ENCODE peak calls at places on chromosomes 6 and 20, in ten cellular contexts. S is stimulated activated CD4-positive, alpha-beta T cell treated with anti-CD3 and anti-CD28 coated beads, Interleukin-4, amount 100 ng/mL, for 24 hours; K is effector CD4-positive, alpha-beta T cell; H is transverse colon; P is activated naive CD4-positive, alpha-beta T cell treated with anti-CD3 and anti-CD28 coated beads, Interleukin-2, amount 10 ng/mL, durations not matched to agents 7 days and 5 days; R is neuronal stem cell; Q is GM23338; A is AG09309; O is posterior cingulate gyrus; T is NCI-H2081. X is an unnamed sample.

GRCh38 chr6:124164363-124164762 is 360.7 kb downstream of the NKAIN2 start:
- DNase-seq in S (no peak), K (no peak), H (no peak), P (no peak), R (no peak), Q (no peak), A (no peak), O (no peak), T (no peak), X (no peak)

GRCh38 chr6:130679684-130680083 is 147.5 kb upstream of the SMLR1 start:
- DNase-seq in S (no peak), K (no peak), H (no peak), P (no peak), R (no peak), Q (no peak), A (no peak), O (no peak), T (no peak), X (no peak)

GRCh38 chr20:15528386-15529111 is 1044.7 kb downstream of the KIF16B start:
- DNase-seq in S (no peak), K (no peak), H (no peak), P (no peak), R (no peak), Q (no peak), A (no peak), O (no peak), T (no peak), X (no peak)

GRCh38 chr20:48597521-48598302 is 230.1 kb downstream of the PREX1 start:
- DNase-seq in S (no peak), K (no peak), H (peak), P (peak), R (no peak), Q (no peak), A (no peak), O (no peak), T (no peak), X (no peak)

GRCh38 chr20:50283922-50284810 is 93.5 kb downstream of the CEBPB start:
- DNase-seq in S (peak), K (no peak), H (peak), P (no peak), R (no peak), Q (no peak), A (no peak), O (no peak), T (no peak), X (no peak)

GRCh38 chr6:138431276-138432062 is 27.4 kb downstream of the HEBP2 start:
- DNase-seq in S (no peak), K (no peak), H (no peak), P (no peak), R (no peak), Q (no peak), A (no peak), O (no peak), T (no peak), X (no peak)

GRCh38 chr6:137134483-137134882 is 39.0 kb downstream of the IL22RA2 start:
- DNase-seq in S (no peak), K (no peak), H (no peak), P (no peak), R (no peak), Q (no peak), A (no peak), O (no peak), T (no peak), X (no peak)

GRCh38 chr20:62064788-62065668 is 653 bp downstream of the TAF4 start:
- DNase-seq in S (no peak), K (no peak), H (peak), P (peak), R (no peak), Q (no peak), A (no peak), O (no peak), T (no peak), X (peak)

GRCh38 chr20:20289331-20289730 is 78.6 kb upstream of the INSM1 start:
- DNase-seq in S (no peak), K (no peak), H (no peak), P (no peak), R (no peak), Q (no peak), A (no peak), O (no peak), T (no peak), X (no peak)

GRCh38 chr20:63317601-63318291 is 24.8 kb downstream of the COL20A1 start:
- DNase-seq in S (no peak), K (no peak), H (no peak), P (peak), R (no peak), Q (no peak), A (no peak), O (peak), T (no peak), X (no peak)

GRCh38 chr6:126015869-126016268 is 29.5 kb downstream of the TRMT11 start:
- DNase-seq in S (no peak), K (no peak), H (no peak), P (no peak), R (no peak), Q (no peak), A (no peak), O (no peak), T (no peak), X (no peak)

GRCh38 chr6:158018851-158019361 is 37.2 kb downstream of the SYNJ2 start:
- DNase-seq in S (no peak), K (no peak), H (no peak), P (no peak), R (no peak), Q (no peak), A (no peak), O (no peak), T (no peak), X (no peak)

GRCh38 chr6:56407883-56408282 is 160.5 kb upstream of the COL21A1 start:
- DNase-seq in S (no peak), K (no peak), H (no peak), P (no peak), R (no peak), Q (no peak), A (no peak), O (no peak), T (no peak), X (peak)

GRCh38 chr20:37315293-37316110 is 26.0 kb downstream of the MANBAL start:
- DNase-seq in S (no peak), K (no peak), H (peak), P (no peak), R (no peak), Q (no peak), A (no peak), O (no peak), T (no peak), X (peak)

X was measured in SK-N-SH.